ENCODE peak calls at places on chromosomes 7 and 10, in six cellular contexts. Q is A549, I is ovary, A is HepG2, B is sigmoid colon, O is transverse colon. T is an unnamed sample.

GRCh38 chr10:22931948-22932347 is 4.1 kb downstream of the ARMC3 start:
- DNase-seq in Q (no peak), I (no peak), A (no peak), B (no peak), O (no peak), T (no peak)

GRCh38 chr10:27192284-27192683 is 37.1 kb downstream of the MASTL start:
- DNase-seq in Q (peak), I (no peak), A (no peak), B (no peak), O (no peak), T (no peak)

GRCh38 chr10:98088186-98088971 is 46.1 kb upstream of the R3HCC1L start:
- DNase-seq in Q (no peak), I (no peak), A (no peak), B (no peak), O (no peak), T (no peak)

GRCh38 chr10:6542999-6543430 is 37.1 kb downstream of the PRKCQ start:
- DNase-seq in Q (no peak), I (no peak), A (peak), B (no peak), O (no peak), T (no peak)

GRCh38 chr7:155211761-155212160 is 85.9 kb upstream of the INSIG1 start:
- DNase-seq in Q (no peak), I (no peak), A (no peak), B (no peak), O (no peak), T (no peak)

GRCh38 chr7:72336887-72337821 is 75.0 kb downstream of the CALN1 start:
- DNase-seq in Q (no peak), I (no peak), A (no peak), B (no peak), O (no peak), T (peak)

GRCh38 chr7:3267928-3268690 is 32.9 kb upstream of the SDK1 start:
- DNase-seq in Q (peak), I (no peak), A (no peak), B (no peak), O (no peak), T (no peak)

GRCh38 chr7:36167403-36168050 is 14.5 kb downstream of the EEPD1 start:
- DNase-seq in Q (no peak), I (no peak), A (no peak), B (no peak), O (no peak), T (no peak)

GRCh38 chr7:157003445-157004049 is 6.9 kb downstream of the MNX1 start:
- DNase-seq in Q (no peak), I (no peak), A (no peak), B (no peak), O (peak), T (no peak)

GRCh38 chr7:130299909-130300308 is 6.9 kb downstream of the CPA4 start:
- DNase-seq in Q (no peak), I (no peak), A (no peak), B (no peak), O (no peak), T (no peak)

GRCh38 chr10:10903620-10904019 is 114.1 kb upstream of the CELF2 start:
- DNase-seq in Q (no peak), I (no peak), A (no peak), B (no peak), O (no peak), T (no peak)

GRCh38 chr10:119006451-119007210 is 22.9 kb upstream of the NANOS1 start:
- DNase-seq in Q (peak), I (no peak), A (peak), B (peak), O (peak), T (peak)

GRCh38 chr7:4823442-4824119 is 38.2 kb downstream of the PAPOLB start:
- DNase-seq in Q (no peak), I (no peak), A (no peak), B (no peak), O (no peak), T (no peak)

GRCh38 chr7:159102681-159103381 is 41.8 kb downstream of the VIPR2 start:
- DNase-seq in Q (no peak), I (peak), A (no peak), B (peak), O (peak), T (no peak)

GRCh38 chr7:22582860-22583640 is 83.1 kb upstream of the STEAP1B start:
- DNase-seq in Q (peak), I (no peak), A (no peak), B (no peak), O (no peak), T (no peak)
- TF ChIP-seq POLR2A in Q (no peak), I (no peak), A (no peak), B (no peak), O (no peak), T (no peak)

GRCh38 chr7:55074008-55074499 is 55.2 kb downstream of the EGFR start:
- DNase-seq in Q (peak), I (no peak), A (peak), B (peak), O (peak), T (no peak)

GRCh38 chr7:55073051-55073511 is 54.3 kb downstream of the EGFR start:
- DNase-seq in Q (peak), I (no peak), A (no peak), B (no peak), O (no peak), T (no peak)

GRCh38 chr7:55070839-55071238 is 52.0 kb downstream of the EGFR start:
- DNase-seq in Q (no peak), I (no peak), A (no peak), B (no peak), O (no peak), T (no peak)

GRCh38 chr7:55071411-55072188 is 52.8 kb downstream of the EGFR start:
- DNase-seq in Q (no peak), I (no peak), A (no peak), B (no peak), O (no peak), T (no peak)

DNA sequence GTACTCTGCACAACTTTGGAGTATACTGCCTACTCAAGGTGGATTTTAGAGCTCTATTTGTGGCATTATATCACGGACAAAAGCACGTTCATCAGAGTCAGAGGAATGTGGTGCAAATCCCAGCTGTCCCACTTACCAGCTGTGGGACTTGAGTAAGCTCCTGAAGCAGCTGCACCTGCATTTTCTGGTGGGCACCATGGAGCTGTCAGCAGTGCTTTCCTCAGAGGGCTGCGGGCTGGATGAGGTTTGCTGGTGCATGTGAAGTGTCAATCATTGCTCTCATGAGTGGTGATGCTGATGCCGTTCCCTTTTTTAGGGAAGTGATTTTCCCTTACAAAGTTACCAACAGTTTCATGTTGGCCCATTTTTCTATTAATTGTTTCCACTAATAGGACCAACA is 53.4 kb downstream of the EGFR start:
- DNase-seq in Q (no peak), I (no peak), A (no peak), B (no peak), O (no peak), T (no peak)
- H3K27ac ChIP-seq in Q (peak), I (no peak), A (no peak), B (peak), O (peak), T (peak)

DNA sequence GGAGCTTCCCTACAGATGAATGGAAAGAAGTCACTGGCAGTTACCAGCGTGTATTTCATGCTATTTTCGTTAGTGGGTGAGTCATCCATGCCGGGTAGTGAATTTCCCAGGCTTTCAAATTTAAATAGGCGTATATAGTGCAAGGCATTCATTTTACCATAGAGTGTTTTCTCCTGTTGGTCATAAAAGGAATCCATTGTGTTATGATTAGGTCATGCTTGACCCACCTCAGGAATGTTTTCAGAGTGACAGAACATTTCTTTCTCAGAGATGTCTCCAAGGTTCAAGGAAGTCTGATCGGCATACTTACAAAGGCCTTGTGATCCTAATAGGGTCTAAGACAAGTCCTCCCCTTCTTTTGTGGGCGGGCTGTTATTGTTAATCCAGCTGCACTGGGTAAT is 110.7 kb downstream of the AKR1D1 start:
- DNase-seq in Q (peak), I (no peak), A (no peak), B (no peak), O (no peak), T (no peak)
- TF ChIP-seq EP300 in Q (no peak), I (no peak), A (no peak), B (no peak), O (no peak), T (no peak)

GRCh38 chr7:44068054-44068453 is 2.7 kb upstream of the PGAM2 start:
- DNase-seq in Q (no peak), I (peak), A (no peak), B (peak), O (no peak), T (no peak)

GRCh38 chr7:44065431-44066110 is at the start of gene PGAM2:
- DNase-seq in Q (no peak), I (peak), A (no peak), B (peak), O (peak), T (no peak)

GRCh38 chr7:44067064-44067951 is 1.9 kb upstream of the PGAM2 start:
- DNase-seq in Q (no peak), I (peak), A (no peak), B (peak), O (peak), T (no peak)

GRCh38 chr7:44066111-44066460 is 719 bp upstream of the PGAM2 start:
- DNase-seq in Q (no peak), I (peak), A (no peak), B (no peak), O (no peak), T (no peak)

GRCh38 chr7:44066494-44067063 is 1.2 kb upstream of the PGAM2 start:
- DNase-seq in Q (no peak), I (peak), A (no peak), B (peak), O (peak), T (no peak)
- TF ChIP-seq POLR2A in Q (no peak), I (no peak), A (peak), B (no peak), O (no peak), T (no peak)

DNA sequence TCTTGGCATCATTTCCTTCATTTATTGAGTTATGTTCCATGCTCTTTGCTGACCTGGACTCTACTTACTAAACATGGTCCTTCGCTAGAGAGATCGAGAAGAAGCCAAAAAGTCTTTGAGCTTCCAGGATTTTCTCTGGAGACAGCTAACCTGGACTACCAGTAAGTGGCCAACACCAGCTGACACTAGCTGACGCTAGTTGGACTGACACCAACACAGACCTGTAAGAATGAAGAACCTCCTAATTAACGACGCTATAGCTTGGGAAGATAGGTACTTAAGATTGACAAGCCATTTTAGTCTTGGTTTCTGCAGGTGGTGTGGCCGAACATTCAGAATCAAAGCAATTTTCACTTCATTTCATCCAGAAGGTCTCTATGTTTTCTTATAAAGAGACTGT is 66.4 kb downstream of the GALNT17 start:
- DNase-seq in Q (no peak), I (no peak), A (no peak), B (no peak), O (no peak), T (no peak)
- H3K27ac ChIP-seq in Q (no peak), I (no peak), A (no peak), B (no peak), O (no peak), T (peak)

GRCh38 chr10:31383810-31384588 is 65.0 kb downstream of the ZEB1 start:
- DNase-seq in Q (no peak), I (no peak), A (no peak), B (no peak), O (no peak), T (no peak)
- TF ChIP-seq EP300 in Q (no peak), I (no peak), A (no peak), B (no peak), O (no peak), T (no peak)

GRCh38 chr7:29989257-29989995 is at the start of gene SCRN1:
- DNase-seq in Q (peak), I (peak), A (peak), B (peak), O (peak), T (no peak)
- TF ChIP-seq POLR2A in Q (peak), I (no peak), A (peak), B (no peak), O (peak), T (no peak)

DNA sequence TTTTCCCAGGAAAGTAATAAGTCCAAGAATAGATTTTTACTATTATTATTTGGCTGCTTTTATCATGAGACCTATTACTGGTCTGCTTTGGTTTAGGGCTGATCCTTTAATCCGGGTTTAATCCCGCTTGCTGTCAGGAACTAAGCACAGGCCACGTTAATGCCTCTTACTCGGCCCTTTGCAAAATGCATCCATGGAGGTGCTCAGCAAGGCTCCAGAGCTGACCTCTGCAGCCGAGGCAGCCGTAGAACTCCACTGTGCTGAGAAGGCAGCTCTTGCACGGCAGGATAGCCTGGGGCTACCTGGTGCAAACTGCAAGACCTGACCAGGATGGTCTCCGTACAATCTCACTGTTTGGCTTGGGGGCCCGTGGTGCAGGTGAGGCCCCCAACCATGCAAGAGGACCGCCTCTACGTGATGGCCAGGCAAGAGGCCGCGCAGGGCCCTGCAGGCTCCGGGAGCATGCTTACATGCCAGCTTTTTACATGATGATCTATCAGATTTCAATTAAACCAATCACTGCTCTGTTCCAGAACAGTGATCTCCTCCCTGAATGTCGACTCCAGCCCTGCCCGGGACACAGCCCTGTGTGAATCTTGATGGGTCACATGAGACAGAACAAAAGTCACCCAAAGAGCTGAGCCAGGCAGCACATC is 10.4 kb upstream of the CALML3 start:
- DNase-seq in Q (no peak), I (no peak), A (no peak), B (peak), O (no peak), T (no peak)
- H3K27ac ChIP-seq in Q (no peak), I (no peak), A (no peak), B (no peak), O (no peak), T (no peak)

DNA sequence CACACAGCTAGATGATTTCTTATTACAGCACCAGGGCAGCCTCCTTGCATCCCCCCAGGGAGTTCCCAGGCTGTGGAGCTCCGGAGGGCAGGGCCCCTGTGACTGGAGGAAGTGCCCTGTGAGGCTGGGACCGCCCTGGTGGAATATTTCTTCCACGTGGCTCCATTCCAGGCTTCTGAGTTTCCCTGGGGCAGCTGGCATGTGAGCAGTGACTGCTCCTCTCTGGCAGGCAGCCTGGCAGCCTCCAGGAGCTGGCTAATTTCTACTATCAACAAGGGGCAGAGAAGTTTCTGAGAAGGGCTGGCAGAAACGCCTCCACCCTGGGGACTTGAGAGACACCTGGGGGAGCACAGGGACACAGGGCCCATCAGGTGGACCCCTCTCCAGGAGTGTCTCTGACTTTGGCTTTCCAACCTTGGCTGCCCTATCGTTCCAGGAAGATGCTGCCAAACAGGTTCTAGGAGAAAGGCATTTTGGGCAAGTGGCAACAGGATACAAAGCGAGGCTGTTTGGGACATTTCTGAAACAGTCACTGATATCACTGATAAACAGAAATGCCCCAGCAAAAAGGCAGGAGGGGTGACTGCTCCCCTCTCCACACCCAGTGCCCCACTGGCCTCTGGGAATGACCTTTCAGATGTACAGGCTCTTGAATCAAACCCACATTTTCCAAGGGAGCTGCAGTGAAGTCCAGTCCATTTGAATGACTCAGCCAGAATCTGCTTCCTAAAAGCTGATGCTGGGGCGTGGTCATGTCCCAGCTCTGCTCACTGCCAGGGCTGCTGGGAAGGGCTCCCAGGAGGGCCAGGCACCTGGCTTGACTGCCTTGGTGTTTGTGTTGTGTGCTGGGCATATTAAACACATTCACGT is 16.1 kb downstream of the MYOF start:
- DNase-seq in Q (peak), I (peak), A (peak), B (peak), O (peak), T (peak)
- TF ChIP-seq EP300 in Q (peak), I (no peak), A (no peak), B (no peak), O (no peak), T (peak)

GRCh38 chr10:79021331-79021907 is 47.3 kb upstream of the ZMIZ1 start:
- DNase-seq in Q (no peak), I (no peak), A (no peak), B (peak), O (no peak), T (no peak)

GRCh38 chr10:79019961-79020491 is 48.7 kb upstream of the ZMIZ1 start:
- DNase-seq in Q (no peak), I (peak), A (peak), B (peak), O (no peak), T (no peak)

GRCh38 chr10:79021948-79022499 is 46.7 kb upstream of the ZMIZ1 start:
- DNase-seq in Q (no peak), I (no peak), A (no peak), B (peak), O (no peak), T (no peak)

GRCh38 chr10:79019441-79019840 is 49.3 kb upstream of the ZMIZ1 start:
- DNase-seq in Q (no peak), I (no peak), A (no peak), B (peak), O (no peak), T (no peak)

GRCh38 chr10:79020605-79021004 is 48.2 kb upstream of the ZMIZ1 start:
- DNase-seq in Q (no peak), I (no peak), A (no peak), B (no peak), O (no peak), T (no peak)
- TF ChIP-seq POLR2A in Q (no peak), I (no peak), A (no peak), B (no peak), O (no peak), T (no peak)